ENCODE peak calls at places on chromosomes 12 and 14, in five cellular contexts. F, M, T, Z and E are unnamed samples.

GRCh38 chr14:30108975-30109700 is 181.5 kb upstream of the PRKD1 start:
- DNase-seq in T (no peak), M (no peak), Z (no peak), F (peak), E (no peak)

GRCh38 chr12:32107376-32108267 is 975 bp downstream of the BICD1 start:
- DNase-seq in M (no peak), T (peak), Z (no peak), F (peak), E (peak)

GRCh38 chr12:59808317-59808910 is 212.6 kb downstream of the SLC16A7 start:
- DNase-seq in F (peak), M (no peak), T (peak), Z (no peak), E (peak)

GRCh38 chr12:6280672-6281071 is 29.8 kb upstream of the PLEKHG6 start:
- DNase-seq in T (no peak), F (no peak), Z (no peak), M (no peak), E (no peak)

GRCh38 chr14:74834682-74835392 is 41.1 kb downstream of the PROX2 start:
- DNase-seq in F (peak), M (no peak), Z (no peak), T (no peak), E (no peak)

GRCh38 chr12:113154351-113154973 is 4.9 kb downstream of the CFAP73 start:
- DNase-seq in M (no peak), F (no peak), T (peak), Z (no peak), E (no peak)

GRCh38 chr12:89863968-89864367 is 155.3 kb upstream of the ATP2B1 start:
- DNase-seq in T (peak), Z (no peak), F (no peak), M (no peak), E (no peak)

GRCh38 chr14:76472199-76472723 is 96.3 kb downstream of the ESRRB start:
- DNase-seq in F (no peak), Z (no peak), M (no peak), T (no peak), E (no peak)

GRCh38 chr14:70785556-70785955 is 23.8 kb downstream of the MAP3K9 start:
- DNase-seq in Z (no peak), M (no peak), F (peak), T (no peak), E (peak)

GRCh38 chr14:95255487-95255886 is 64.2 kb downstream of the CLMN start:
- DNase-seq in F (peak), Z (no peak), M (peak), T (no peak), E (peak)

GRCh38 chr12:17030338-17030737 is 424.4 kb upstream of the LMO3 start:
- DNase-seq in T (no peak), F (no peak), M (no peak), Z (no peak), E (no peak)

GRCh38 chr14:69259176-69259530 is 805 bp upstream of the GALNT16 start:
- DNase-seq in F (no peak), M (no peak), Z (no peak), T (no peak), E (no peak)

GRCh38 chr14:73726025-73726961 is 12.1 kb upstream of the PNMA1 start:
- DNase-seq in M (no peak), T (no peak), F (no peak), Z (no peak), E (no peak)

GRCh38 chr12:18462437-18462836 is 201.1 kb downstream of the PIK3C2G start:
- DNase-seq in M (no peak), Z (no peak), T (no peak), F (peak), E (peak)

GRCh38 chr12:107903377-107904061 is 129.0 kb downstream of the ASCL4 start:
- DNase-seq in T (peak), M (peak), F (peak), Z (no peak), E (no peak)

GRCh38 chr12:42643881-42644579 is 54.5 kb upstream of the PRICKLE1 start:
- DNase-seq in M (no peak), F (peak), Z (no peak), T (no peak), E (no peak)

GRCh38 chr14:106094654-106095189 is 568.3 kb downstream of the TMEM121 start:
- DNase-seq in T (peak), Z (no peak), M (no peak), F (no peak), E (peak)

GRCh38 chr12:11653215-11653753 is 3.8 kb downstream of the ETV6 start:
- DNase-seq in T (peak), Z (no peak), M (no peak), F (peak), E (no peak)

GRCh38 chr12:82952946-82953345 is 266.2 kb downstream of the TMTC2 start:
- DNase-seq in F (no peak), Z (no peak), M (no peak), T (no peak), E (no peak)

GRCh38 chr14:58463147-58463546 is 35.6 kb downstream of the KIAA0586 start:
- DNase-seq in Z (no peak), F (no peak), T (no peak), M (no peak), E (no peak)

GRCh38 chr12:69739287-69740191 is 879 bp downstream of the RAB3IP start:
- DNase-seq in Z (peak), T (peak), F (peak), M (peak), E (peak)

GRCh38 chr14:89723930-89724915 is 230.3 kb downstream of the EFCAB11 start:
- DNase-seq in F (no peak), M (no peak), T (peak), Z (no peak), E (no peak)

GRCh38 chr14:23168246-23168645 is 15.2 kb downstream of the SLC7A8 start:
- DNase-seq in Z (no peak), T (no peak), F (no peak), M (no peak), E (no peak)

GRCh38 chr12:24746021-24746671 is 202.8 kb downstream of the BCAT1 start:
- DNase-seq in T (no peak), Z (no peak), M (no peak), F (no peak), E (no peak)

GRCh38 chr12:3452348-3452747 is 38.7 kb upstream of the PRMT8 start:
- DNase-seq in Z (no peak), T (no peak), M (no peak), F (no peak), E (no peak)

GRCh38 chr14:79721399-79722084 is 489.8 kb downstream of the DIO2 start:
- DNase-seq in Z (no peak), M (no peak), T (no peak), F (no peak), E (no peak)

GRCh38 chr12:116010467-116010866 is 267.0 kb downstream of the MED13L start:
- DNase-seq in M (no peak), Z (no peak), F (no peak), T (no peak), E (no peak)

GRCh38 chr12:130456375-130457199 is 118.9 kb downstream of the PIWIL1 start:
- DNase-seq in Z (no peak), M (peak), T (no peak), F (no peak), E (no peak)

GRCh38 chr12:48038085-48038484 is 33.8 kb upstream of the COL2A1 start:
- DNase-seq in Z (no peak), M (no peak), T (peak), F (no peak), E (no peak)

GRCh38 chr14:42378274-42378673 is 771.6 kb downstream of the LRFN5 start:
- DNase-seq in M (no peak), T (no peak), F (no peak), Z (no peak), E (no peak)
- TF ChIP-seq CTCF in M (no peak), T (no peak), F (no peak), Z (no peak), E (no peak)

DNA sequence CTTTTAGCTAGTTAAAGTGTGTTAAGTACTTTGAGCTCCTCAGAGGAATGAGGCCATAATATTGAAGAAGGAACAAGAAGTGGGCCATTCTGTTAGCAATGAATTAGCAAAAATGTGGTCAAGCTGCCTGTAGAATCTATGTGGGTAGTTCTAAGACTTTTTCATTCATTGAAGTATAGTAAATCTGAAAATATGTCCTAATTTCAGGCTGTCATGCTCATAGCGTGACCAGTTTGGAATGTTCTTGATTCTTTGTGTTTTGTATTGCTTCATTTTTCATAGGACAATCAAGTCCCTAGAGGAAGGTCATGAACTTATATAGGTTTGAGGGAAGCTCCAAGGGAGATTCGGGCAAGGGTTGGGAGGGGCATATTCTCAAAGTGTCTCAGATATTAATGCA is 11.4 kb downstream of the ATP23 start:
- DNase-seq in T (no peak), Z (no peak), M (no peak), F (no peak), E (no peak)
- TF ChIP-seq CTCF in T (no peak), Z (no peak), M (no peak), F (no peak), E (no peak)

GRCh38 chr12:86186449-86186848 is 69.7 kb downstream of the MGAT4C start:
- DNase-seq in M (no peak), F (peak), Z (no peak), T (no peak), E (peak)
- TF ChIP-seq CTCF in M (no peak), F (no peak), Z (no peak), T (no peak), E (no peak)

GRCh38 chr12:96068636-96069035 is 33.2 kb upstream of the LTA4H start:
- DNase-seq in T (no peak), F (no peak), M (no peak), Z (no peak), E (no peak)

GRCh38 chr12:96068111-96068510 is 32.7 kb upstream of the LTA4H start:
- DNase-seq in Z (no peak), T (no peak), M (no peak), F (no peak), E (no peak)

GRCh38 chr12:96069511-96070231 is 34.3 kb upstream of the LTA4H start:
- DNase-seq in F (no peak), M (no peak), Z (no peak), T (no peak), E (no peak)

GRCh38 chr12:96073346-96074336 is 38.3 kb upstream of the LTA4H start:
- DNase-seq in M (no peak), Z (no peak), F (no peak), T (no peak), E (peak)

DNA sequence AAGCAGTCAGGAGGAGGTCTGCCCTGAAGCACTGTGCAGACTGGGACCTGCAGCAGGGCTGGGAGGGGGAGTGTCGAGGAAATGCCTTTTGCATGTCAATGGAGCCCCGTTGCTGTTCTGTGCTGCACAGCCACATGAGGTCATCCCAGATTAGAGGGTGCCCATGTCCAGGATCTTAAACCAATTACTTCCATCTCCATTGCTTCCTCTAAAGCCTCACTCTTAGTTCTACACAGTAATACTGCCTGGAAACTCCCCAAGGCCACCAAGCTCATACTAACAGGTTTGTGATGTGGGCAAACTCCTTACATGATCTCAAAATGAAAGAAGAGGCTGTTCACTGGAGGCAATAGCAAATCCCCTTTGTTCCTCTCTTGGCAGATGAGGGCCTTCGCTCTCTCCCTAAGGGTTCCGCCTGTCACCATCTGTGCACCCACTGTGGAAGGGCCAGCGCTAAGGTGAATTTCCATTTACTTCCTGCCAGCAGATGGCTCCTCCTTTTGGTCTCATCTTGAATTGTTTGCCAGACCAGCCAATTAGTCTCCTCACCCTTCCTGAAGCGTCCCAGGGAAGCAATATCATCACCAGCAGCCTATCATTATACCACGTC is 35.4 kb upstream of the LTA4H start:
- DNase-seq in M (no peak), T (peak), Z (no peak), F (peak), E (peak)
- TF ChIP-seq CTCF in M (peak), T (no peak), Z (no peak), F (no peak), E (no peak)

GRCh38 chr14:91367173-91368171 is 50.1 kb downstream of the CCDC88C start:
- DNase-seq in F (peak), Z (no peak), M (no peak), T (peak), E (peak)

GRCh38 chr14:91371011-91371989 is 46.3 kb downstream of the CCDC88C start:
- DNase-seq in F (no peak), M (no peak), Z (no peak), T (no peak), E (no peak)

GRCh38 chr14:91368681-91369416 is 48.8 kb downstream of the CCDC88C start:
- DNase-seq in F (no peak), Z (no peak), T (no peak), M (no peak), E (no peak)

GRCh38 chr14:91371990-91372375 is 45.6 kb downstream of the CCDC88C start:
- DNase-seq in Z (no peak), T (no peak), F (no peak), M (no peak), E (no peak)

GRCh38 chr14:91369628-91370445 is 47.8 kb downstream of the CCDC88C start:
- DNase-seq in F (no peak), Z (no peak), M (no peak), T (no peak), E (peak)
- TF ChIP-seq CTCF in F (no peak), Z (no peak), M (no peak), T (no peak), E (no peak)

DNA sequence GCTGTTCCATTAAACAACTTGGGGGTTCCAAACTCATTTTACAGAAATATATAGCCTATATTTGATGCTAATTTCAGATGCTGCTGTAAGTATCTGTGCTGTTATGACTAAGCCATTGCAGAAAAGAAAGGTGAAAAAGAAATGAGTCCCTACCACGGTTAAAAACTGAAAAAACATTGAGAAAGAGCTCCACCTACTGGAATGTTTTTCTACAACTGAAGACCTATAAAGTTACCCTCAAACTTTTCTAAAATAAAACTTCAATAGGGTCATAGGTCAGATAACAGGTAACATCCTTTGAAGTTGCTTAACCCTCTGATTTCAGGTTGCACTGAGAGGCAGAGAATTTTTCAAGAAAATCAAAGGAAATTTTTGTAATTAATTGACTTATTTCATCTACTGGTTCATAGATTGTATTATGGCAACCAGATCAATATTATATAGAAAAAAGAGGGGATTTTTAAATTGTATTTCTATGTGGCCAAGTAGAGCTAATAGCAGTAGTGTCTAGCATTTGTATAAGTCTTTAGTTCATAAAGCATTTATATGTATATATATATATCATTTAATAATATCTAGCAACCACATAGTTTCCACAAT is 279.9 kb downstream of the RPS29 start:
- DNase-seq in M (no peak), Z (no peak), F (peak), T (peak), E (peak)
- TF ChIP-seq CTCF in M (peak), Z (no peak), F (no peak), T (peak), E (peak)